ENCODE peak calls at places on chromosomes 13 and 19, in nine cellular contexts. L, U, I, Y, G, E, H, C and Q are unnamed samples.

GRCh38 chr13:49220856-49221614 is 897 bp downstream of the MLNR start:
- DNase-seq in G (no peak), E (no peak), I (no peak), L (peak), H (peak), Y (no peak), C (peak), U (peak), Q (no peak)

GRCh38 chr19:51690359-51691121 is 2.6 kb upstream of the SPACA6 start:
- DNase-seq in L (peak), C (peak), H (peak), Y (peak), I (no peak), E (peak), U (peak), G (peak), Q (peak)

GRCh38 chr19:754530-754929 is 3.6 kb downstream of the MISP start:
- DNase-seq in C (no peak), Y (no peak), U (no peak), E (no peak), H (no peak), I (no peak), L (no peak), G (no peak), Q (no peak)

GRCh38 chr13:20222553-20222952 is 9.6 kb downstream of the GJB6 start:
- DNase-seq in U (no peak), L (no peak), E (no peak), Y (no peak), H (no peak), I (no peak), C (no peak), G (no peak), Q (no peak)

GRCh38 chr13:99614465-99614885 is 113.2 kb downstream of the TM9SF2 start:
- DNase-seq in E (no peak), C (peak), H (peak), U (peak), L (peak), Y (peak), I (no peak), G (no peak), Q (peak)

GRCh38 chr19:45677351-45678230 is 9.6 kb downstream of the GIPR start:
- DNase-seq in H (peak), L (peak), C (peak), G (peak), E (peak), Y (peak), I (no peak), U (peak), Q (no peak)

GRCh38 chr13:109297628-109298027 is 488.8 kb downstream of the IRS2 start:
- DNase-seq in I (no peak), G (no peak), Y (no peak), C (no peak), H (no peak), L (peak), E (no peak), U (peak), Q (peak)

GRCh38 chr13:39870197-39870746 is 214.8 kb downstream of the COG6 start:
- DNase-seq in I (no peak), L (peak), U (peak), C (peak), E (no peak), G (no peak), Y (no peak), H (no peak), Q (no peak)

GRCh38 chr19:5130371-5131030 is 161.6 kb downstream of the KDM4B start:
- DNase-seq in G (peak), U (no peak), E (peak), Y (no peak), L (no peak), I (no peak), H (peak), C (no peak), Q (no peak)

GRCh38 chr19:19538767-19539166 is 702 bp downstream of the CILP2 start:
- DNase-seq in G (no peak), Y (no peak), E (no peak), H (no peak), C (no peak), L (peak), I (no peak), U (peak), Q (no peak)

GRCh38 chr13:76632388-76633044 is 253.7 kb downstream of the KCTD12 start:
- DNase-seq in E (no peak), G (no peak), H (no peak), C (peak), I (no peak), Y (peak), U (no peak), L (no peak), Q (no peak)

GRCh38 chr13:43304945-43305344 is 281.6 kb downstream of the DNAJC15 start:
- DNase-seq in I (no peak), H (no peak), L (no peak), E (no peak), C (peak), G (no peak), Y (no peak), U (no peak), Q (no peak)

GRCh38 chr13:32264407-32264806 is 50.8 kb downstream of the ZAR1L start:
- DNase-seq in G (no peak), I (no peak), H (no peak), C (peak), L (peak), E (no peak), Y (peak), U (peak), Q (peak)

GRCh38 chr13:98447881-98448641 is 128.8 kb downstream of the STK24 start:
- DNase-seq in L (peak), I (no peak), Y (peak), G (no peak), H (no peak), C (peak), E (peak), U (no peak), Q (peak)

GRCh38 chr19:10927691-10928562 is 512 bp downstream of the YIPF2 start:
- DNase-seq in G (no peak), I (no peak), C (no peak), H (no peak), E (no peak), L (no peak), U (no peak), Y (no peak), Q (no peak)

GRCh38 chr13:114339779-114340534 is 25.7 kb downstream of the CHAMP1 start:
- DNase-seq in E (no peak), H (peak), I (no peak), C (peak), L (peak), Y (peak), U (peak), G (peak), Q (peak)

GRCh38 chr19:34274827-34275625 is 20.7 kb downstream of the GARRE1 start:
- DNase-seq in Y (peak), C (peak), U (peak), H (no peak), L (peak), G (no peak), I (no peak), E (no peak), Q (peak)

GRCh38 chr19:13027557-13027956 is 32.3 kb downstream of the NFIX start:
- DNase-seq in Y (peak), H (no peak), I (no peak), C (no peak), L (no peak), E (no peak), G (no peak), U (no peak), Q (no peak)

GRCh38 chr13:114143806-114144605 is 11.6 kb upstream of the RASA3 start:
- DNase-seq in G (peak), Y (no peak), E (no peak), U (no peak), H (peak), L (no peak), I (no peak), C (no peak), Q (no peak)

GRCh38 chr13:75993823-75994222 is 357.7 kb downstream of the LMO7 start:
- DNase-seq in I (no peak), G (no peak), E (no peak), U (no peak), H (no peak), C (no peak), Y (no peak), L (no peak), Q (no peak)